ENCODE peak calls at places on chromosomes 1 and 21, in seven cellular contexts. B is stimulated activated CD4-positive, alpha-beta T cell treated with anti-CD3 and anti-CD28 coated beads, Interleukin-4, amount 100 ng/mL, for 4 hours; Q is HEK293T; H is SHP77; C is activated naive CD4-positive, alpha-beta T cell treated with Interleukin-2 at 50 U/mL for 16 hours; V is upper lobe of left lung; N is RWPE1. K is an unnamed sample.

GRCh38 chr1:31785020-31785946 is 21.1 kb upstream of the ADGRB2 start:
- DNase-seq in B (no peak), Q (no peak), H (no peak), C (no peak), V (no peak), N (no peak), K (peak; percentile 48)

GRCh38 chr1:52237430-52237829 is 95.5 kb downstream of the ZFYVE9 start:
- DNase-seq in B (no peak), Q (no peak), H (no peak), C (no peak), V (no peak), N (peak; percentile 9), K (no peak)

GRCh38 chr1:12215562-12215961 is 14.3 kb upstream of the VPS13D start:
- DNase-seq in B (no peak), Q (no peak), H (no peak), C (no peak), V (no peak), N (no peak), K (no peak)

GRCh38 chr1:247407180-247407616 is 8.8 kb upstream of the NLRP3 start:
- DNase-seq in B (peak; percentile 45), Q (no peak), H (peak; percentile 11), C (peak; percentile 57), V (peak; percentile 81), N (no peak), K (no peak)

GRCh38 chr1:183842817-183843187 is 37.9 kb downstream of the RGL1 start:
- DNase-seq in B (no peak), Q (no peak), H (no peak), C (no peak), V (no peak), N (no peak), K (no peak)

GRCh38 chr1:236467327-236467641 is 56.5 kb upstream of the LGALS8 start:
- DNase-seq in B (no peak), Q (no peak), H (no peak), C (no peak), V (no peak), N (no peak), K (no peak)

GRCh38 chr1:235919797-235920475 is 53.2 kb upstream of the LYST start:
- DNase-seq in B (no peak), Q (no peak), H (no peak), C (no peak), V (no peak), N (peak; percentile 75), K (no peak)

GRCh38 chr1:178341218-178341956 is 155.4 kb downstream of the CLEC20A start:
- DNase-seq in B (no peak), Q (peak; percentile 9), H (no peak), C (no peak), V (peak; percentile 72), N (peak; percentile 86), K (no peak)

GRCh38 chr21:31348188-31348587 is 4.1 kb upstream of the TIAM1 start:
- DNase-seq in B (no peak), Q (no peak), H (no peak), C (no peak), V (no peak), N (no peak), K (no peak)

GRCh38 chr1:54310439-54311328 is 95.5 kb downstream of the SSBP3 start:
- DNase-seq in B (no peak), Q (peak; percentile 83), H (no peak), C (no peak), V (peak; percentile 45), N (no peak), K (no peak)

GRCh38 chr21:41511858-41512257 is 3.9 kb upstream of the TMPRSS2 start:
- DNase-seq in B (no peak), Q (no peak), H (no peak), C (no peak), V (no peak), N (no peak), K (no peak)

GRCh38 chr1:205748398-205749093 is 1.4 kb downstream of the NUCKS1 start:
- DNase-seq in B (peak; percentile 12), Q (peak; percentile 28), H (no peak), C (peak; percentile 50), V (no peak), N (peak; percentile 33), K (peak; percentile 54)

GRCh38 chr1:17653728-17654351 is 101.3 kb upstream of the ACTL8 start:
- DNase-seq in B (peak; percentile 25), Q (peak; percentile 68), H (peak; percentile 2), C (no peak), V (no peak), N (peak; percentile 63), K (peak; percentile 45)

GRCh38 chr1:214332950-214333798 is 52.2 kb downstream of the SMYD2 start:
- DNase-seq in B (peak; percentile 20), Q (peak; percentile 69), H (peak; percentile 42), C (peak; percentile 41), V (no peak), N (peak; percentile 63), K (peak; percentile 18)

GRCh38 chr1:2128189-2128901 is 66.2 kb downstream of the FAAP20 start:
- DNase-seq in B (no peak), Q (no peak), H (no peak), C (no peak), V (peak; percentile 91), N (no peak), K (no peak)

GRCh38 chr1:185244015-185244747 is 72.9 kb downstream of the IVNS1ABP start:
- DNase-seq in B (peak; percentile 27), Q (no peak), H (no peak), C (peak; percentile 70), V (no peak), N (peak; percentile 20), K (no peak)

GRCh38 chr1:9436258-9436657 is 103.0 kb upstream of the SLC25A33 start:
- DNase-seq in B (no peak), Q (no peak), H (no peak), C (no peak), V (peak; percentile 37), N (no peak), K (no peak)

GRCh38 chr1:66980745-66981367 is 56.1 kb downstream of the MIER1 start:
- DNase-seq in B (no peak), Q (no peak), H (no peak), C (no peak), V (no peak), N (no peak), K (peak; percentile 4)

GRCh38 chr1:73162576-73162975 is 880.2 kb upstream of the NEGR1 start:
- DNase-seq in B (no peak), Q (no peak), H (no peak), C (no peak), V (no peak), N (no peak), K (no peak)

GRCh38 chr1:60044881-60045280 is 28.7 kb downstream of the C1orf87 start:
- DNase-seq in B (no peak), Q (no peak), H (no peak), C (no peak), V (no peak), N (no peak), K (no peak)

GRCh38 chr21:42264245-42265195 is 45.6 kb downstream of the ABCG1 start:
- DNase-seq in B (no peak), Q (no peak), H (no peak), C (no peak), V (no peak), N (no peak), K (no peak)